ENCODE peak calls at places on chromosomes 5 and 9, in five cellular contexts. E is H1, X is HepG2, L is SK-N-SH, S is K562. C is an unnamed sample.

GRCh38 chr5:137782055-137782454 is 27.9 kb upstream of the HNRNPA0 start:
- DNase-seq in E (no peak), L (no peak), S (no peak), X (no peak), C (no peak)

GRCh38 chr9:13787234-13787833 is 507.8 kb upstream of the MPDZ start:
- DNase-seq in E (no peak), X (no peak), S (no peak), L (no peak), C (peak)

GRCh38 chr5:17833336-17833735 is 199.1 kb downstream of the TAF11L14 start:
- DNase-seq in S (no peak), L (no peak), E (no peak), X (no peak), C (peak)

GRCh38 chr5:109868737-109869136 is 179.0 kb downstream of the MAN2A1 start:
- DNase-seq in L (no peak), X (no peak), E (no peak), S (no peak), C (peak)

GRCh38 chr5:84411832-84412605 is 27.3 kb upstream of the EDIL3 start:
- DNase-seq in L (no peak), X (no peak), S (no peak), E (no peak), C (peak)

GRCh38 chr9:121560921-121561320 is 61.3 kb upstream of the GGTA1 start:
- DNase-seq in S (no peak), X (no peak), L (no peak), E (no peak), C (no peak)

GRCh38 chr5:31194458-31194808 is 947 bp downstream of the CDH6 start:
- DNase-seq in X (no peak), L (no peak), S (no peak), E (no peak), C (peak)

GRCh38 chr5:53262348-53262970 is 152.9 kb upstream of the MOCS2 start:
- DNase-seq in X (peak), E (no peak), S (peak), L (peak), C (peak)

GRCh38 chr5:32217886-32218396 is 43.8 kb upstream of the GOLPH3 start:
- DNase-seq in L (no peak), X (peak), S (peak), E (no peak), C (no peak)

GRCh38 chr5:75363726-75364495 is 26.9 kb downstream of the HMGCR start:
- DNase-seq in S (peak), E (no peak), L (no peak), X (no peak), C (no peak)

GRCh38 chr5:157596449-157596848 is 20.9 kb upstream of the ADAM19 start:
- DNase-seq in E (no peak), L (no peak), X (no peak), S (no peak), C (no peak)

GRCh38 chr9:116027096-116027495 is 126.5 kb upstream of the PAPPA start:
- DNase-seq in L (no peak), X (no peak), S (no peak), E (no peak), C (peak)

GRCh38 chr9:1869843-1870242 is 145.3 kb upstream of the SMARCA2 start:
- DNase-seq in L (peak), E (peak), S (peak), X (peak), C (no peak)

GRCh38 chr5:5421149-5421960 is 1.1 kb upstream of the ICE1 start:
- DNase-seq in S (peak), L (no peak), E (no peak), X (no peak), C (peak)

GRCh38 chr5:80275347-80275746 is 19.5 kb upstream of the SERINC5 start:
- DNase-seq in L (peak), S (peak), X (peak), E (no peak), C (peak)

GRCh38 chr9:98958271-98958989 is 14.7 kb downstream of the COL15A1 start:
- DNase-seq in L (no peak), E (no peak), S (no peak), X (no peak), C (peak)

GRCh38 chr9:133533878-133534277 is 626 bp upstream of the ADAMTSL2 start:
- DNase-seq in X (no peak), E (no peak), S (no peak), L (peak), C (no peak)

GRCh38 chr5:174145821-174146220 is 100.3 kb downstream of the NSG2 start:
- DNase-seq in L (peak), E (no peak), S (peak), X (no peak), C (no peak)

GRCh38 chr5:120446068-120446492 is 18.0 kb upstream of the PRR16 start:
- DNase-seq in X (no peak), E (no peak), S (no peak), L (no peak), C (peak)

GRCh38 chr5:8234179-8234578 is 365.2 kb downstream of the MTRR start:
- DNase-seq in E (no peak), X (no peak), L (no peak), S (no peak), C (no peak)

GRCh38 chr5:138180183-138180782 is 1.4 kb downstream of the KIF20A start:
- DNase-seq in X (peak), L (peak), E (no peak), S (peak), C (peak)

GRCh38 chr9:16867571-16868311 is 2.7 kb downstream of the BNC2 start:
- DNase-seq in S (no peak), L (no peak), X (peak), E (no peak), C (peak)

GRCh38 chr5:158560170-158560569 is 539.5 kb downstream of the EBF1 start:
- DNase-seq in E (no peak), S (no peak), L (no peak), X (peak), C (no peak)

GRCh38 chr5:110032386-110032785 is 342.7 kb downstream of the MAN2A1 start:
- DNase-seq in E (no peak), S (no peak), X (no peak), L (no peak), C (no peak)

GRCh38 chr5:151903243-151903653 is 21.4 kb downstream of the GLRA1 start:
- DNase-seq in L (no peak), E (peak), S (no peak), X (no peak), C (no peak)

GRCh38 chr5:157309796-157310195 is 43.9 kb downstream of the CYFIP2 start:
- DNase-seq in L (no peak), E (no peak), S (no peak), X (no peak), C (no peak)

GRCh38 chr9:122016789-122017188 is 76.3 kb downstream of the TTLL11 start:
- DNase-seq in X (no peak), S (peak), E (no peak), L (no peak), C (no peak)

GRCh38 chr5:124410539-124410938 is 335.9 kb downstream of the ZNF608 start:
- DNase-seq in S (no peak), E (no peak), X (no peak), L (no peak), C (no peak)

GRCh38 chr9:134782921-134783698 is 97.5 kb upstream of the FCN2 start:
- DNase-seq in S (no peak), E (no peak), L (no peak), X (no peak), C (no peak)

GRCh38 chr9:89905628-89906338 is 301.0 kb downstream of the GADD45G start:
- DNase-seq in X (no peak), L (no peak), E (no peak), S (no peak), C (no peak)

GRCh38 chr5:120769291-120769872 is 305.3 kb downstream of the PRR16 start:
- DNase-seq in X (no peak), E (no peak), L (no peak), S (no peak), C (peak)

GRCh38 chr5:132877938-132878337 is 4.5 kb downstream of the LEAP2 start:
- DNase-seq in X (no peak), S (peak), L (no peak), E (no peak), C (peak)

GRCh38 chr9:88653926-88654325 is 118.9 kb downstream of the NXNL2 start:
- DNase-seq in E (no peak), S (no peak), X (no peak), L (no peak), C (peak)

GRCh38 chr5:50958852-50959457 is 292.5 kb downstream of the PARP8 start:
- DNase-seq in L (peak), E (no peak), X (peak), S (peak), C (peak)

GRCh38 chr5:172680921-172681320 is 39.9 kb downstream of the NEURL1B start:
- DNase-seq in X (no peak), L (no peak), E (no peak), S (peak), C (no peak)

GRCh38 chr5:172678902-172679301 is 37.8 kb downstream of the NEURL1B start:
- DNase-seq in S (peak), E (no peak), L (peak), X (no peak), C (no peak)

GRCh38 chr5:172681421-172681820 is 40.4 kb downstream of the NEURL1B start:
- DNase-seq in L (no peak), X (no peak), S (no peak), E (no peak), C (no peak)

GRCh38 chr5:172676914-172677475 is 35.9 kb downstream of the NEURL1B start:
- DNase-seq in L (no peak), S (no peak), X (no peak), E (no peak), C (no peak)

DNA sequence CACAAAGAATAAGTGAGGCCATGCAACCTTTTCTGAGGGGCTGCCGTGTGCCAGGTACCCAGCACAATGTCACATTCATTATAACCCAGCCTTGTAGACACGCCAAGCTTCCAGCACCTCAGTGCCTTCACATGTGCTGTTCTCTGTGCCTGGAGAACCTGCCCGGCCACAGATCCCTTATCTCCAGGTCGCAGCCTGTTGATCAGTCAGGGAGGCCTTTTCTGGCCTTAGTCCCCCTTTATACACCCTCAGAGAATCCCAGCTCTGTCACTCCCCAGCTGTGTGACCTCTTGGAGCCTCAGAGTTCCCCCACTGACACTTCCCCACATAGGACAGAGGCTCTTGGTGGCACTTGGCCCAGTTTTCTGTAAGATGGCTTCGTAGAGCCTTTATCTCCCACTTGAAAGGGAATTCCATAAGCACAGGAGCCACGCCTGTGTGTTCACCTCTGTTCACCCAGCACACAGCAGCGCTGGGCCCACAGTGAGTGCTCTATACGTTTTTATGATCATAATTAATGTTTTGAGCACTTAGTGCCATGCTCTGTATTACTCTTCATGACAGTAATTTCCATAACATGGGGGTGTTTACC is 38.7 kb downstream of the NEURL1B start:
- DNase-seq in L (no peak), X (no peak), E (no peak), S (peak), C (no peak)
- TF ChIP-seq RFX5 in L (no peak), X (no peak), E (no peak), S (no peak), C (no peak)

DNA sequence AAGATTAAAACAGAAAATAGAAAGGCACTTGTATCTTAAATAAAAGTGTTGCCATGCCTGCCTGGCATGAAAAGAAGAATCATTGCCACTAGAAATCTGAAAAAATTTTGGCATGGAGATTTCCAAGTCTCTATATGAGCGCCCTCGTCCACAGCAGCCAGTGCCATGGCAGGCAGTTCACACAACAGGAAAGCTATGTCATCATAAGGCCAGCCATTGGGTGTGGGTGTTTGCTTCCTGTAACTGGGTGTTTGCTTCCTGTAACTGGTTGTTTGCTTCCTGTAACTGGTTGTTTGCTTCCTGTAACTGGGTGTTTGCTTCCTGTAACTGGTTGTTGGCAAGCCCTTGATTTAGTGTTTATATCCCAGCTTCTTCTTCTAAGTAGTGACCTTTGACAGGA is 446.7 kb downstream of the IRX1 start:
- DNase-seq in E (no peak), S (no peak), X (no peak), L (no peak), C (no peak)
- H2AFZ ChIP-seq in E (no peak), S (no peak), X (no peak), L (no peak), C (no peak)

GRCh38 chr9:91606255-91606995 is 182.8 kb upstream of the NFIL3 start:
- DNase-seq in E (no peak), L (no peak), X (no peak), S (no peak), C (no peak)

GRCh38 chr9:91611582-91611981 is 187.9 kb upstream of the NFIL3 start:
- DNase-seq in S (no peak), L (no peak), X (no peak), E (no peak), C (peak)
- TF ChIP-seq RFX5 in S (no peak), L (no peak), X (no peak), E (no peak), C (no peak)

DNA sequence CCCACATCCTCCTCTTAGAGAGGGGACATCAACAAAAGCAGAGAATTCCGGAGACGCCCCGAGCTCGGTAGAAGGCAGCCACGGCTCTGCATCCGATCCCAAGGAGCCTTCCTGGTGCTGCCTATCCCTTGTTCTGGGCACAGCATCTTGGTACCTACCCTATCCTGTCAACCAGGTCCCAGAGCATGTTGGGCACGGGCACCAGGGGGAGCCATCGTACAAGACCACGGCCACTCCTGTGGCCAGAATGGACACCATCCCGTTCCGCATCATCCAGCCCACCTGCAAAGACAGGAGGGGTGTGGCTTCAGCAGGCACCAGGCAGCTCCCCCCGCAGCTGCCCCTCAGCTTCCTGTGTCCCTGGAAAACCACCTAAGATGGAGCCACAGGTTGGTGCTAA is 62.7 kb upstream of the ZNF354A start:
- DNase-seq in S (peak), L (peak), X (peak), E (peak), C (no peak)
- H2AFZ ChIP-seq in S (no peak), L (no peak), X (no peak), E (no peak), C (no peak)

GRCh38 chr5:38772471-38772870 is 73.3 kb upstream of the OSMR start:
- DNase-seq in S (no peak), X (no peak), E (no peak), L (no peak), C (no peak)
- TF ChIP-seq RFX5 in S (no peak), X (no peak), E (no peak), L (no peak), C (no peak)

GRCh38 chr5:149893403-149893931 is 51.1 kb downstream of the PDE6A start:
- DNase-seq in L (no peak), E (no peak), S (no peak), X (no peak), C (no peak)

GRCh38 chr5:149894237-149894636 is 50.4 kb downstream of the PDE6A start:
- DNase-seq in E (no peak), X (no peak), L (no peak), S (no peak), C (no peak)

GRCh38 chr5:149898811-149899210 is 45.8 kb downstream of the PDE6A start:
- DNase-seq in L (no peak), X (no peak), S (no peak), E (no peak), C (no peak)

GRCh38 chr5:149892594-149892993 is 52.0 kb downstream of the PDE6A start:
- DNase-seq in X (no peak), L (no peak), S (no peak), E (no peak), C (no peak)

DNA sequence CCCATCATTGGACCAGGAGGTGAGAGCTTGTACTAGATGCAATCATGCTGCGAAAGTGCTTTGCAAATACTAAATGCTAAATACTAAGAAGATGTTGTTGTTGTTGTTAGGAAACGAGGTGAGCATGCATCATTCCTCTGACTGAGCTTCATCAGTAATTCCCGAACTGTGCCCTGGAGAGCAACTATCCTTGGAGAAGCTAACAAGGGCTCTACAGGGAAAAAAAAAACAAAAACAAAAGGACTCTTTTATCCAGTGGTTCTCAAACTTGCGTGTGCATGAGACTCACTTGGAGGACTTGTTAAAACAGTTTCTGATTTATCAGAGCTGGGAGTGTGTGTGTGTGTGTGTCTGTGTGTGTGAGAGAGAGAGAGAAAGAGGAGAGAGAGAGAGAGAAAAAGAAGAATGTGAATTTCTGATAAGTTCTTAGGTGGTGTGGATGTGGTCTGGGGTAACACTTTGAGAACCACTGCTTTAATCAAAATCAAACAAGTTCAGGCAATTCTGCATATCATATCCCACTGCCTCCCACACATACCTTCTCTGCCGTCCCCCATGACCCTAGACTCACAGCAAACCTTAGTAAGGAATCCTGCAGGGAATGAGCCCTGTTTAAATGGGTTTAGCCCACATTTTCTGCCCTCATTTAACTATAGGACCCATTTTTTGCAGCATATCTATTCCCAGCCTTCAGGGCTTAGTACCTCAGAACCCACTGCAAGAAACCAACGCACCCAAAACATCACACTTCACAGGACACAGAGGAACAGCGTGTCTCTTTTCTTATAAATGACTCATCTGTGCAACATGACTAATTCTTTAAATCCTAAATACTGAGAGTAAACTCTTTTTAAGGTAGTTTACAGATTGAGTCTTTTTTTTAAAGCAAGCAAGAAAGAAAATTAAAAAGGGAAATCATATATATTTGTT is 48.9 kb downstream of the PDE6A start:
- DNase-seq in X (no peak), L (no peak), E (no peak), S (no peak), C (peak)
- H2AFZ ChIP-seq in X (no peak), L (peak), E (peak), S (peak), C (no peak)

GRCh38 chr9:106697799-106698591 is 165.0 kb upstream of the ZNF462 start:
- DNase-seq in X (no peak), S (no peak), E (no peak), L (peak), C (peak)
- TF ChIP-seq RFX5 in X (no peak), S (no peak), E (no peak), L (no peak), C (no peak)

C was measured in IMR-90.